ENCODE peak calls at places on chromosomes 16 and 17, in ten cellular contexts. H is aorta; Q is WERI-Rb-1; B is heart right ventricle; D is right lobe of liver; Y is right atrium auricular region; M is brain microvascular endothelial cell; N is CD8-positive, alpha-beta memory T cell; P is K562; W is CD8-positive, alpha-beta T cell. I is an unnamed sample. For H3K36me3, the result is how much of the 10 kb centered on the place peaks cover.

GRCh38 chr17:42761638-42762037 is 611 bp downstream of the RAMP2 start:
- DNase-seq in P (no peak), W (no peak), B (no peak), Y (no peak), M (no peak), D (no peak), H (no peak), N (no peak), Q (no peak), I (no peak)

GRCh38 chr17:78969865-78970264 is 9.9 kb downstream of the LGALS3BP start:
- DNase-seq in W (no peak), Q (no peak), P (no peak), B (no peak), Y (no peak), D (no peak), M (no peak), H (no peak), N (no peak), I (no peak)

GRCh38 chr16:63426275-63426870 is 1390.1 kb upstream of the CDH8 start:
- DNase-seq in H (no peak), N (no peak), Y (no peak), P (no peak), W (no peak), M (no peak), D (no peak), B (no peak), Q (no peak), I (no peak)

GRCh38 chr17:72726936-72727335 is 365.6 kb downstream of the SLC39A11 start:
- DNase-seq in M (peak), Q (no peak), W (peak), P (no peak), B (no peak), D (no peak), Y (no peak), H (no peak), N (peak), I (peak)

GRCh38 chr16:81697321-81697885 is 81.7 kb upstream of the PLCG2 start:
- DNase-seq in D (peak), W (peak), N (peak), M (peak), B (peak), Y (no peak), H (no peak), P (peak), Q (peak), I (no peak)

GRCh38 chr16:14476183-14476582 is 153.9 kb downstream of the PARN start:
- DNase-seq in B (no peak), W (no peak), H (no peak), P (no peak), D (no peak), N (no peak), M (no peak), Y (no peak), Q (no peak), I (no peak)

GRCh38 chr16:14347706-14348105 is 276.6 kb downstream of the MRTFB start:
- DNase-seq in N (no peak), H (no peak), Q (no peak), P (no peak), D (no peak), M (no peak), W (no peak), Y (no peak), B (peak), I (no peak)

GRCh38 chr16:87794485-87795078 is 28.8 kb upstream of the KLHDC4 start:
- DNase-seq in Y (no peak), W (no peak), D (peak), B (no peak), H (no peak), N (no peak), M (no peak), Q (no peak), P (no peak), I (no peak)

GRCh38 chr17:76643553-76644148 is at the start of gene ST6GALNAC1:
- DNase-seq in B (peak), M (no peak), P (peak), Y (no peak), H (no peak), N (peak), Q (no peak), D (no peak), W (peak), I (no peak)

GRCh38 chr17:9478889-9479288 is 96.7 kb downstream of the STX8 start:
- DNase-seq in D (peak), P (no peak), W (no peak), Y (no peak), B (no peak), N (no peak), Q (no peak), H (no peak), M (no peak), I (no peak)

GRCh38 chr17:44177641-44178040 is 7.1 kb downstream of the ASB16 start:
- DNase-seq in P (no peak), H (no peak), N (no peak), M (no peak), Q (no peak), D (no peak), Y (no peak), B (no peak), W (no peak), I (no peak)

GRCh38 chr17:69523252-69523861 is 108.9 kb downstream of the MAP2K6 start:
- DNase-seq in Y (no peak), P (peak), Q (peak), N (no peak), B (no peak), W (no peak), M (peak), H (no peak), D (no peak), I (no peak)

GRCh38 chr16:82395212-82395611 is 225.2 kb upstream of the MPHOSPH6 start:
- DNase-seq in W (no peak), Y (no peak), M (no peak), P (no peak), B (no peak), N (no peak), Q (no peak), H (no peak), D (no peak), I (no peak)

GRCh38 chr17:50817142-50817751 is 18.1 kb upstream of the WFIKKN2 start:
- DNase-seq in Y (no peak), B (peak), H (peak), D (peak), M (no peak), N (peak), W (peak), P (peak), Q (peak), I (peak)

GRCh38 chr17:79038545-79039135 is 14.7 kb downstream of the C1QTNF1 start:
- DNase-seq in Q (no peak), D (no peak), P (no peak), H (peak), M (peak), W (no peak), N (no peak), Y (peak), B (no peak), I (peak)

GRCh38 chr16:54931757-54932660 is 1.3 kb downstream of the IRX5 start:
- DNase-seq in H (no peak), W (no peak), P (no peak), B (no peak), N (no peak), Q (no peak), Y (no peak), D (no peak), M (no peak), I (no peak)

GRCh38 chr17:72575542-72576233 is 454.9 kb downstream of the SOX9 start:
- DNase-seq in D (no peak), W (no peak), Y (no peak), N (no peak), P (no peak), Q (no peak), H (no peak), B (no peak), M (no peak), I (no peak)

GRCh38 chr17:48261297-48261880 is 153.8 kb downstream of the SNX11 start:
- DNase-seq in Q (peak), N (no peak), Y (no peak), B (no peak), D (no peak), H (no peak), M (peak), W (no peak), P (peak), I (no peak)

GRCh38 chr16:27437946-27438345 is 36.0 kb downstream of the IL21R start:
- DNase-seq in N (no peak), P (no peak), M (no peak), W (no peak), H (no peak), Q (no peak), Y (no peak), B (no peak), D (no peak), I (no peak)

GRCh38 chr17:78798695-78799559 is 16.9 kb upstream of the CYTH1 start:
- DNase-seq in N (peak), Q (peak), H (peak), Y (no peak), P (no peak), W (no peak), D (no peak), M (no peak), B (no peak), I (no peak)

GRCh38 chr16:20385844-20386832 is 18.4 kb downstream of the PDILT start:
- DNase-seq in Q (peak), B (peak), D (peak), N (peak), P (peak), M (peak), H (peak), W (no peak), Y (peak), I (no peak)

GRCh38 chr17:798246-798645 is 16.1 kb downstream of the MRM3 start:
- DNase-seq in N (no peak), D (no peak), Y (no peak), P (no peak), M (no peak), B (no peak), W (no peak), H (no peak), Q (peak), I (no peak)

GRCh38 chr17:76090517-76091135 is 11.6 kb downstream of the ZACN start:
- DNase-seq in B (no peak), H (no peak), N (no peak), W (no peak), Y (no peak), P (no peak), M (no peak), Q (no peak), D (no peak), I (no peak)

GRCh38 chr16:21646091-21646490 is 6.3 kb downstream of the IGSF6 start:
- DNase-seq in N (no peak), M (peak), Y (peak), B (no peak), H (no peak), P (no peak), Q (no peak), W (no peak), D (no peak), I (no peak)

GRCh38 chr17:7336240-7337175 is at the start of gene ACAP1:
- DNase-seq in N (peak), H (no peak), Y (no peak), W (peak), M (no peak), B (no peak), Q (no peak), P (peak), D (no peak), I (peak)

GRCh38 chr17:80859004-80859941 is 132.4 kb upstream of the CHMP6 start:
- DNase-seq in P (no peak), N (no peak), M (peak), H (peak), B (peak), Y (peak), D (peak), W (no peak), Q (no peak), I (no peak)

GRCh38 chr17:81419333-81419885 is 24.2 kb downstream of the BAHCC1 start:
- DNase-seq in M (peak), D (peak), N (no peak), B (peak), W (no peak), H (peak), Q (no peak), Y (peak), P (peak), I (no peak)

GRCh38 chr17:61448042-61448441 is 4.2 kb upstream of the TBX4 start:
- DNase-seq in P (no peak), N (no peak), M (no peak), W (no peak), D (no peak), H (no peak), Y (no peak), B (no peak), Q (no peak), I (no peak)

GRCh38 chr17:42774066-42774750 is 959 bp downstream of the VPS25 start:
- DNase-seq in D (no peak), B (no peak), H (no peak), P (no peak), W (no peak), Q (no peak), Y (no peak), M (no peak), N (no peak), I (no peak)

GRCh38 chr16:11515540-11516430 is 70.9 kb downstream of the LITAF start:
- DNase-seq in D (no peak), W (no peak), M (no peak), B (no peak), Y (no peak), H (no peak), N (no peak), P (no peak), Q (no peak), I (no peak)

GRCh38 chr16:88681084-88681680 is 5.1 kb downstream of the SNAI3 start:
- DNase-seq in B (no peak), Q (no peak), P (peak), H (no peak), Y (no peak), M (no peak), N (peak), W (peak), D (no peak), I (peak)

GRCh38 chr17:17151055-17151454 is 55.1 kb downstream of the PLD6 start:
- DNase-seq in P (no peak), H (no peak), W (no peak), N (no peak), D (no peak), M (peak), B (no peak), Y (no peak), Q (no peak), I (no peak)

GRCh38 chr17:36608794-36609497 is 7.6 kb downstream of the MRM1 start:
- DNase-seq in P (peak), B (no peak), M (peak), H (peak), N (no peak), Y (peak), D (no peak), W (no peak), Q (peak), I (peak)

DNA sequence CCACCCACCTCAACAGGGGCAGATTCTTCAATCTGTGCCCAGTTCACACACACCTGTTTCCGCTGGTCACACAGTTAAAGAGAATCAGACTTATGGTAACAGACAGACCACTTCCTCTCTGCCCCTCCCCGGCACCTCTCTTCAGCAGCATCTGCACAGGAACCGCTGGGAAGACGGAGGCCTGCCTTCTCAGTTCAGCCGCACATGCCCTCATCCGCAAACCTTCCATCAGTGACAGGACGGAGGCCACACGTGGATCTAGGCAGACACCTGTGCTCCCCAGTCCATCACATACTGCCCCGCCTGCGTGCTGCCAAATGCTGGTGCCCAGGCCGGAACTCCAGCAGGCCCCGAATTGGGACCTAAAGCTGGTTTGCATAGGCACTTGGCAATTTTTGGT is 10.3 kb downstream of the PHB1 start:
- DNase-seq in H (no peak), D (no peak), Q (no peak), Y (no peak), B (no peak), W (peak), N (peak), P (no peak), M (no peak), I (no peak)
- H3K36me3 ChIP-seq in H (under half), D (under half), Q (half or more), Y (half or more), B (under half), W (under half), N (under half), P (half or more), M (half or more), I (under half)

DNA sequence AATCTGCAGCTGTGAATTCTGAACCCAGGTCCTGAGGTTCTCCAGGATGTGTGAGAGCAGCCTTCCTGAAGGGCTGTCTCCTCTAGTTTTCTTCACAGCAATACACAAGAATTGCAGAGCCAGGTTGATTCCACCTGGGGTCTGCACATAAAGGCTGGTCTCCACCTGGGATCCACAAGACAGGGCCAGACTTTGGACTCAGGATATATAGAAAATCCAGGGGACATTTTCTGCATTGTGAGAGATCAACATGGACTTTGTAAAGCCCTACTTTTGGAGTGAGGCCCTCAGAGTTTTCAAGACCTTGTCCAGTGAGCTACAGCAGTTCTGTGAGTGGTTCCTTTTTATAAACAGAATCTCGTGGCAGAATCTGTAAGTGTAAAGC is 6.3 kb downstream of the ZNF267 start:
- DNase-seq in W (no peak), M (no peak), H (no peak), B (no peak), Q (no peak), Y (no peak), P (no peak), D (no peak), N (no peak), I (no peak)
- H3K36me3 ChIP-seq in W (under half), M (under half), H (under half), B (under half), Q (under half), Y (under half), P (half or more), D (under half), N (under half), I (under half)

GRCh38 chr17:19303367-19303776 is 59.2 kb downstream of the B9D1 start:
- DNase-seq in W (no peak), N (no peak), B (no peak), M (no peak), D (no peak), P (no peak), H (no peak), Q (no peak), Y (no peak), I (peak)
- H3K36me3 ChIP-seq in W (under half), N (under half), B (under half), M (under half), D (under half), P (under half), H (under half), Q (under half), Y (under half), I (under half)

GRCh38 chr17:30274887-30275286 is 16.9 kb downstream of the BLMH start:
- DNase-seq in D (no peak), M (no peak), Q (no peak), W (no peak), Y (no peak), B (no peak), N (no peak), H (no peak), P (no peak), I (no peak)
- H3K36me3 ChIP-seq in D (under half), M (under half), Q (half or more), W (under half), Y (half or more), B (under half), N (under half), H (under half), P (half or more), I (under half)

I was measured in GM06990.